ENCODE peak calls at places on chromosomes 6 and 20, in ten cellular contexts. R, U, X, S, Z, V, O, F, D and E are unnamed samples.

GRCh38 chr6:165586706-165587105 is 76.3 kb downstream of the PDE10A start:
- DNase-seq in X (no peak), V (no peak), D (no peak), O (no peak), Z (no peak), F (no peak), S (no peak), U (no peak), R (no peak), E (no peak)

GRCh38 chr6:16747232-16748027 is 13.8 kb downstream of the ATXN1 start:
- DNase-seq in V (no peak), X (no peak), U (no peak), F (no peak), D (no peak), O (no peak), R (no peak), S (no peak), Z (no peak), E (no peak)

GRCh38 chr20:8790442-8791074 is 278.3 kb upstream of the PLCB4 start:
- DNase-seq in O (no peak), Z (peak; percentile 63), D (no peak), X (peak; percentile 15), F (no peak), S (no peak), V (no peak), U (peak; percentile 36), R (peak; percentile 40), E (no peak)

GRCh38 chr20:4814696-4815252 is 93.1 kb downstream of the PRND start:
- DNase-seq in O (peak; percentile 83), R (peak; percentile 64), V (peak; percentile 79), D (no peak), X (no peak), F (no peak), S (no peak), U (peak; percentile 44), Z (no peak), E (no peak)

GRCh38 chr6:154352898-154353585 is 3.6 kb downstream of the IPCEF1 start:
- DNase-seq in F (no peak), V (no peak), X (no peak), U (no peak), Z (no peak), R (no peak), S (no peak), D (no peak), O (peak; percentile 84), E (peak; percentile 46)

GRCh38 chr20:53900380-53900999 is 169.9 kb downstream of the BCAS1 start:
- DNase-seq in V (no peak), Z (peak; percentile 36), U (no peak), S (no peak), R (no peak), F (no peak), O (no peak), D (no peak), X (no peak), E (no peak)

GRCh38 chr20:6678101-6678500 is 89.4 kb upstream of the BMP2 start:
- DNase-seq in S (no peak), U (no peak), R (no peak), O (no peak), Z (no peak), V (no peak), X (no peak), D (no peak), F (no peak), E (no peak)

GRCh38 chr6:24689964-24690363 is 23.1 kb downstream of the ACOT13 start:
- DNase-seq in S (no peak), F (no peak), X (no peak), R (no peak), O (no peak), D (no peak), U (no peak), V (no peak), Z (no peak), E (no peak)

GRCh38 chr6:153503810-153504209 is 372.7 kb upstream of the RGS17 start:
- DNase-seq in O (no peak), S (no peak), X (no peak), R (no peak), F (no peak), V (no peak), U (no peak), D (no peak), Z (peak; percentile 14), E (no peak)

GRCh38 chr6:166786704-166787293 is 159.7 kb upstream of the RPS6KA2 start:
- DNase-seq in R (no peak), V (no peak), X (peak; percentile 62), D (no peak), O (peak; percentile 21), F (peak; percentile 50), Z (peak; percentile 63), U (no peak), S (no peak), E (no peak)

GRCh38 chr6:5497896-5498578 is 236.7 kb downstream of the FARS2 start:
- DNase-seq in F (no peak), D (no peak), Z (no peak), S (no peak), O (no peak), X (no peak), U (no peak), R (no peak), V (no peak), E (no peak)

GRCh38 chr6:150250826-150251225 is 108.0 kb downstream of the PPP1R14C start:
- DNase-seq in F (no peak), X (peak; percentile 55), Z (no peak), U (no peak), D (no peak), O (no peak), V (no peak), S (no peak), R (no peak), E (no peak)

GRCh38 chr20:57514273-57514751 is 10.6 kb downstream of the CTCFL start:
- DNase-seq in Z (peak; percentile 73), F (peak; percentile 94), D (peak; percentile 90), U (peak; percentile 76), V (peak; percentile 86), O (no peak), X (peak; percentile 41), R (peak; percentile 79), S (peak; percentile 57), E (no peak)

GRCh38 chr6:153958860-153959259 is 80.2 kb upstream of the OPRM1 start:
- DNase-seq in Z (no peak), R (no peak), S (no peak), O (no peak), U (no peak), V (no peak), X (no peak), D (no peak), F (no peak), E (no peak)

GRCh38 chr6:118335325-118335724 is 212.8 kb upstream of the PLN start:
- DNase-seq in Z (no peak), F (no peak), R (no peak), S (no peak), U (no peak), O (no peak), X (no peak), V (no peak), D (no peak), E (no peak)

GRCh38 chr20:23142162-23143050 is 56.3 kb upstream of the CD93 start:
- DNase-seq in X (no peak), U (no peak), D (peak; percentile 62), S (no peak), F (no peak), R (no peak), V (peak; percentile 74), O (peak; percentile 45), Z (no peak), E (no peak)

GRCh38 chr6:61886608-61887259 is 399.3 kb downstream of the KHDRBS2 start:
- DNase-seq in X (no peak), V (no peak), D (no peak), R (no peak), U (no peak), Z (no peak), O (no peak), S (no peak), F (no peak), E (no peak)
- TF ChIP-seq CTCF in X (no peak), V (no peak), D (no peak), R (no peak), U (no peak), Z (no peak), O (no peak), S (no peak), F (no peak), E (no peak)

GRCh38 chr6:132282696-132283095 is 118.6 kb downstream of the MOXD1 start:
- DNase-seq in Z (no peak), R (no peak), F (no peak), O (no peak), S (no peak), D (no peak), V (no peak), U (no peak), X (no peak), E (no peak)

GRCh38 chr6:132275253-132275970 is 125.9 kb downstream of the MOXD1 start:
- DNase-seq in V (no peak), Z (no peak), U (peak; percentile 41), F (no peak), R (no peak), X (peak; percentile 5), O (no peak), S (no peak), D (no peak), E (peak; percentile 46)

GRCh38 chr6:132285004-132285780 is 116.1 kb downstream of the MOXD1 start:
- DNase-seq in O (no peak), S (no peak), R (no peak), D (no peak), X (no peak), Z (no peak), F (no peak), V (no peak), U (no peak), E (no peak)

DNA sequence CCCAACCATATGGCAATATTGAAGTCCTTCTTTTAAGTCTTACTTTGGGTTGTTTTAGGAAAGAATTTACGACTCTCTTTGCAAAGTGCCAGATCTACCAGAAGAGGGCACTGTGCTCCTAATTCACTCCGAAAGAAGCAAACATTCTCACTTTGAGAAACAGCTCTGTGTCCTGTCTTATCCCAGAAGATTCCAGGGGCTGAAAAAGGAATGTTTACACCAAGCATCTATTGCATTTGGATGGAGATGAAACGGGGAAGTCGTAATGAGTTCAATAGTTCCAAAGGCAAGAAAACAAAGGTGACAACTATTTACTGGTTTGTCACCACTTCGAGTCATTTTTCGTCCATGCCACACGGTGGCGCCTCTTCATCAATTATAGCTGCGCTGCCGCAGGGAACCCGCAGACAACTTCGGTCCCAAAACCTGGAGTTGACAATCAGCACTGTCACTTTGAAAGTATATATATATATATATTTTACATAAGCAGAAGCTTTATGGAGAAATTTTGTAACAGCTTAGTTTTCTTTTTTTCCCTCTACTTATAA is 121.6 kb downstream of the MOXD1 start:
- DNase-seq in F (no peak), R (peak; percentile 77), U (peak; percentile 73), O (peak; percentile 64), V (peak; percentile 87), Z (peak; percentile 65), S (peak; percentile 43), X (peak; percentile 55), D (peak; percentile 82), E (peak; percentile 72)
- TF ChIP-seq EP300 in F (no peak), R (no peak), U (no peak), O (no peak), V (no peak), Z (no peak), S (no peak), X (no peak), D (no peak), E (no peak)

GRCh38 chr6:61755739-61756138 is 530.3 kb downstream of the KHDRBS2 start:
- DNase-seq in R (no peak), U (no peak), Z (no peak), O (no peak), V (no peak), F (no peak), D (no peak), S (no peak), X (no peak), E (no peak)
- TF ChIP-seq CTCF in R (no peak), U (no peak), Z (no peak), O (no peak), V (no peak), F (no peak), D (no peak), S (no peak), X (no peak), E (no peak)

GRCh38 chr20:63405102-63405730 is 44.1 kb upstream of the CHRNA4 start:
- DNase-seq in O (no peak), V (no peak), X (no peak), D (no peak), S (no peak), R (no peak), Z (no peak), F (no peak), U (no peak), E (no peak)
- TF ChIP-seq EP300 in O (no peak), V (no peak), X (no peak), D (no peak), S (no peak), R (no peak), Z (no peak), F (no peak), U (no peak), E (no peak)